ENCODE peak calls at places on chromosomes 2 and 18, in eight cellular contexts. One of them, this sample, is unnamed.

GRCh38 chr18:7789853-7790552 is 222.9 kb downstream of the PTPRM start:
- DNase-seq in SK-N-SH: peak; percentile 33
- DNase-seq in GM12878: no peak
- DNase-seq in sigmoid colon: no peak
- DNase-seq in upper lobe of left lung: peak; percentile 47
- DNase-seq in H1: peak; percentile 29
- DNase-seq in stomach: peak; percentile 33
- DNase-seq in HepG2: peak; percentile 31
- DNase-seq in this sample: no peak

GRCh38 chr18:70289351-70290330 is 796 bp downstream of the SOCS6 start:
- DNase-seq in SK-N-SH: peak; percentile 85
- DNase-seq in upper lobe of left lung: peak; percentile 53
- DNase-seq in HepG2: no peak
- DNase-seq in GM12878: no peak
- DNase-seq in stomach: peak; percentile 42
- DNase-seq in H1: no peak
- DNase-seq in sigmoid colon: no peak
- DNase-seq in this sample: peak; percentile 49

GRCh38 chr2:64876137-64876647 is 113.0 kb upstream of the SLC1A4 start:
- DNase-seq in upper lobe of left lung: peak; percentile 45
- DNase-seq in H1: no peak
- DNase-seq in HepG2: no peak
- DNase-seq in GM12878: no peak
- DNase-seq in stomach: no peak
- DNase-seq in sigmoid colon: no peak
- DNase-seq in SK-N-SH: no peak
- DNase-seq in this sample: peak; percentile 50

GRCh38 chr2:216540920-216541319 is 42.3 kb downstream of the RPL37A start:
- DNase-seq in upper lobe of left lung: no peak
- DNase-seq in GM12878: no peak
- DNase-seq in sigmoid colon: no peak
- DNase-seq in H1: no peak
- DNase-seq in HepG2: no peak
- DNase-seq in stomach: no peak
- DNase-seq in SK-N-SH: no peak
- DNase-seq in this sample: no peak

GRCh38 chr2:56580242-56580641 is 396.5 kb downstream of the CCDC85A start:
- DNase-seq in stomach: no peak
- DNase-seq in upper lobe of left lung: no peak
- DNase-seq in HepG2: no peak
- DNase-seq in H1: no peak
- DNase-seq in sigmoid colon: no peak
- DNase-seq in GM12878: no peak
- DNase-seq in SK-N-SH: no peak
- DNase-seq in this sample: no peak

GRCh38 chr2:165114345-165114943 is 89.4 kb downstream of the SCN3A start:
- DNase-seq in SK-N-SH: no peak
- DNase-seq in upper lobe of left lung: no peak
- DNase-seq in HepG2: peak; percentile 11
- DNase-seq in H1: no peak
- DNase-seq in sigmoid colon: no peak
- DNase-seq in stomach: no peak
- DNase-seq in GM12878: no peak
- DNase-seq in this sample: no peak

GRCh38 chr2:51263921-51264320 is 232.0 kb upstream of the NRXN1 start:
- DNase-seq in stomach: no peak
- DNase-seq in HepG2: no peak
- DNase-seq in H1: no peak
- DNase-seq in GM12878: no peak
- DNase-seq in SK-N-SH: no peak
- DNase-seq in upper lobe of left lung: no peak
- DNase-seq in sigmoid colon: no peak
- DNase-seq in this sample: no peak

GRCh38 chr18:32937007-32937540 is 164.3 kb upstream of the KLHL14 start:
- DNase-seq in stomach: no peak
- DNase-seq in H1: no peak
- DNase-seq in SK-N-SH: no peak
- DNase-seq in GM12878: no peak
- DNase-seq in sigmoid colon: no peak
- DNase-seq in HepG2: no peak
- DNase-seq in upper lobe of left lung: no peak
- DNase-seq in this sample: no peak

GRCh38 chr2:126909781-126910180 is 11.1 kb downstream of the TEX51 start:
- DNase-seq in GM12878: no peak
- DNase-seq in SK-N-SH: peak; percentile 2
- DNase-seq in sigmoid colon: no peak
- DNase-seq in HepG2: no peak
- DNase-seq in stomach: no peak
- DNase-seq in upper lobe of left lung: no peak
- DNase-seq in H1: no peak
- DNase-seq in this sample: no peak

GRCh38 chr2:26561918-26562810 is 79.0 kb downstream of the CIB4 start:
- DNase-seq in upper lobe of left lung: peak; percentile 23
- DNase-seq in HepG2: peak; percentile 61
- DNase-seq in SK-N-SH: peak; percentile 99
- DNase-seq in stomach: peak; percentile 72
- DNase-seq in GM12878: no peak
- DNase-seq in H1: no peak
- DNase-seq in sigmoid colon: peak; percentile 70
- DNase-seq in this sample: peak; percentile 61

GRCh38 chr2:28232267-28232666 is 160.4 kb upstream of the FOSL2 start:
- DNase-seq in SK-N-SH: no peak
- DNase-seq in upper lobe of left lung: no peak
- DNase-seq in stomach: no peak
- DNase-seq in H1: no peak
- DNase-seq in HepG2: no peak
- DNase-seq in sigmoid colon: no peak
- DNase-seq in GM12878: no peak
- DNase-seq in this sample: no peak

GRCh38 chr18:67633939-67634338 is 117.4 kb upstream of the DSEL start:
- DNase-seq in sigmoid colon: no peak
- DNase-seq in GM12878: no peak
- DNase-seq in stomach: no peak
- DNase-seq in HepG2: no peak
- DNase-seq in H1: no peak
- DNase-seq in upper lobe of left lung: no peak
- DNase-seq in SK-N-SH: no peak
- DNase-seq in this sample: no peak

GRCh38 chr18:65934874-65935273 is 184.1 kb downstream of the CDH7 start:
- DNase-seq in HepG2: no peak
- DNase-seq in GM12878: no peak
- DNase-seq in upper lobe of left lung: no peak
- DNase-seq in sigmoid colon: no peak
- DNase-seq in stomach: no peak
- DNase-seq in H1: no peak
- DNase-seq in SK-N-SH: no peak
- DNase-seq in this sample: no peak

GRCh38 chr2:28986429-28986828 is 5.3 kb downstream of the TOGARAM2 start:
- DNase-seq in stomach: no peak
- DNase-seq in SK-N-SH: peak; percentile 15
- DNase-seq in H1: no peak
- DNase-seq in sigmoid colon: peak; percentile 44
- DNase-seq in HepG2: no peak
- DNase-seq in GM12878: no peak
- DNase-seq in upper lobe of left lung: no peak
- DNase-seq in this sample: no peak

GRCh38 chr18:8424917-8425725 is 184.1 kb upstream of the RAB12 start:
- DNase-seq in GM12878: no peak
- DNase-seq in SK-N-SH: peak; percentile 66
- DNase-seq in upper lobe of left lung: no peak
- DNase-seq in H1: peak; percentile 25
- DNase-seq in stomach: no peak
- DNase-seq in sigmoid colon: no peak
- DNase-seq in HepG2: peak; percentile 13
- DNase-seq in this sample: no peak

GRCh38 chr2:147045113-147045512 is 799.7 kb upstream of the ACVR2A start:
- DNase-seq in SK-N-SH: peak; percentile 12
- DNase-seq in GM12878: peak; percentile 15
- DNase-seq in sigmoid colon: no peak
- DNase-seq in H1: peak; percentile 41
- DNase-seq in stomach: peak; percentile 50
- DNase-seq in HepG2: peak; percentile 45
- DNase-seq in upper lobe of left lung: peak; percentile 44
- DNase-seq in this sample: peak; percentile 60

GRCh38 chr2:29923110-29923721 is 1.8 kb upstream of the ALK start:
- DNase-seq in SK-N-SH: peak; percentile 71
- DNase-seq in H1: no peak
- DNase-seq in GM12878: no peak
- DNase-seq in HepG2: peak; percentile 68
- DNase-seq in upper lobe of left lung: peak; percentile 46
- DNase-seq in stomach: peak; percentile 61
- DNase-seq in sigmoid colon: peak; percentile 70
- DNase-seq in this sample: peak; percentile 46

GRCh38 chr2:14494759-14495158 is 137.8 kb upstream of the LRATD1 start:
- DNase-seq in SK-N-SH: no peak
- DNase-seq in HepG2: no peak
- DNase-seq in upper lobe of left lung: no peak
- DNase-seq in H1: no peak
- DNase-seq in stomach: no peak
- DNase-seq in GM12878: no peak
- DNase-seq in sigmoid colon: no peak
- DNase-seq in this sample: no peak

GRCh38 chr2:157784169-157784822 is 91.8 kb downstream of the ACVR1 start:
- DNase-seq in H1: no peak
- DNase-seq in sigmoid colon: peak; percentile 77
- DNase-seq in HepG2: no peak
- DNase-seq in GM12878: no peak
- DNase-seq in SK-N-SH: no peak
- DNase-seq in stomach: peak; percentile 80
- DNase-seq in upper lobe of left lung: peak; percentile 65
- DNase-seq in this sample: peak; percentile 77
- TF ChIP-seq EP300 in H1: no peak
- TF ChIP-seq EP300 in sigmoid colon: no peak
- TF ChIP-seq EP300 in HepG2: no peak
- TF ChIP-seq EP300 in GM12878: no peak
- TF ChIP-seq EP300 in SK-N-SH: no peak
- TF ChIP-seq EP300 in stomach: no peak
- TF ChIP-seq EP300 in upper lobe of left lung: no peak
- TF ChIP-seq EP300 in this sample: no peak

DNA sequence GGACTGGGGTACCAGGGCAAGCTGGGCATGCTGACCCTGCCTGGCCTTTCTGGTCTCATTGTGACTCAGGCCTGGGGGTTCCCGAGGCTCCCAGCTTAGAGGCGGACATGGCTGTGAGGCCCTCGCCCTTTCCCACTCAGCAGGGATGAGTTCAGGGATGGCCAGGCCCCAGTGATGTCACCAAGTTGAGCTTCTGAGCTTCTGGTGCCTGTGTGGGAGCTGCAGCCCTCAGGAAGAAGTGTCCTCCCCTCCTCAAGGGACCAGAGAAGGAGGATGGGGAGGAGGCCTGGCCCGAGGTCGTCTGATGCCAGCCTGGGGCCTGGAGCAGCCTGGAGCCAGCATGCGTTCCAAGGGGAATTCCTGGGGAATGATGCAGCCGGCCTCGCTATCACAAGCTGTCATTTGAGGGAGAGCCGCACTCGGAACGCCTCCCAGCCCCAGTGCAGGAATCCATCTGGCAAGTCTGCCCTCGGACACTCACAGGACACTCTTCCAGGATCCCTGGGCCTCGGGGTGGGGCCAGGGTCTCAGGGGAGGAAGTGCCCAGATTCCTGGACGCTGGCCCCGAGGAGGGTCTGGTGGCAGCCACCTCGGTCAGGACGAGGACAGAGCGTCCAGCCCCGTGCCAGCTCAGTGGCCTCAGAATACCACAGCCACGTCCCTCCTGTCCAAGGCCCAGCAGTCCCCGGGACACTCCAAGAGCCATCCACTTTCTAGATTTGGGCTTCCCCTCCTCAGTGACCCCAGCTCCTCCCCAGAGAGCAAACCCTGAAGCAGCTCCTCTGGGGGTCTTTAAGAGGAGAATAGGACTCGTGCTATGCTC is 61.2 kb upstream of the GPC1 start:
- DNase-seq in stomach: peak; percentile 34
- DNase-seq in sigmoid colon: peak; percentile 79
- DNase-seq in GM12878: no peak
- DNase-seq in upper lobe of left lung: peak; percentile 37
- DNase-seq in SK-N-SH: no peak
- DNase-seq in H1: peak; percentile 13
- DNase-seq in HepG2: peak; percentile 20
- DNase-seq in this sample: peak; percentile 36
- TF ChIP-seq POLR2AphosphoS5 in stomach: peak; percentile 18
- TF ChIP-seq POLR2AphosphoS5 in sigmoid colon: peak; percentile 20
- TF ChIP-seq POLR2AphosphoS5 in GM12878: no peak
- TF ChIP-seq POLR2AphosphoS5 in upper lobe of left lung: peak; percentile 39
- TF ChIP-seq POLR2AphosphoS5 in SK-N-SH: peak; percentile 15
- TF ChIP-seq POLR2AphosphoS5 in H1: no peak
- TF ChIP-seq POLR2AphosphoS5 in HepG2: no peak
- TF ChIP-seq POLR2AphosphoS5 in this sample: peak; percentile 35

DNA sequence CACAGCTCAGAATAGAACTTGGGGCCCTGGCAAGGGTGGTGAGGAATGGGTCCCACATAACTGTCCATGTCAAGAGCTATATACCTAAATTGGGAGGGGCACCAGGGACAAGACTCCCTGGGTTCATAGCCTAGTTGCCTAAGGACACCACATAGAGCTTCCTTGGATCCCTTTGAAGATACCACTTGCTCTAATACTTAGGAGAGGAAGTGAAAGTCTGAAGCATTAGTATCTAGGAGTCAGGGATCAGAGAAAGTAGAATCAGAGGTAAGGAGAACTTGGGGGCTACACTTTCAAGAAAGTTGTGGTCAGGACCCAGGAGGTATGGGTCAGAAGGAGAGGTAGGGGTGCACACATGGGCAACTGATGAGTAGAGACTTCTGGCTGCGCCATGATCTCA is 318.2 kb upstream of the SLC39A10 start:
- DNase-seq in GM12878: no peak
- DNase-seq in upper lobe of left lung: no peak
- DNase-seq in SK-N-SH: no peak
- DNase-seq in stomach: no peak
- DNase-seq in sigmoid colon: no peak
- DNase-seq in HepG2: no peak
- DNase-seq in H1: no peak
- DNase-seq in this sample: no peak
- H3K27ac ChIP-seq in GM12878: no peak overlapping the region
- H3K27ac ChIP-seq in upper lobe of left lung: no peak overlapping the region
- H3K27ac ChIP-seq in SK-N-SH: no peak overlapping the region
- H3K27ac ChIP-seq in stomach: no peak overlapping the region
- H3K27ac ChIP-seq in sigmoid colon: no peak overlapping the region
- H3K27ac ChIP-seq in HepG2: no peak overlapping the region
- H3K27ac ChIP-seq in H1: no peak overlapping the region
- H3K27ac ChIP-seq in this sample: no peak overlapping the region

DNA sequence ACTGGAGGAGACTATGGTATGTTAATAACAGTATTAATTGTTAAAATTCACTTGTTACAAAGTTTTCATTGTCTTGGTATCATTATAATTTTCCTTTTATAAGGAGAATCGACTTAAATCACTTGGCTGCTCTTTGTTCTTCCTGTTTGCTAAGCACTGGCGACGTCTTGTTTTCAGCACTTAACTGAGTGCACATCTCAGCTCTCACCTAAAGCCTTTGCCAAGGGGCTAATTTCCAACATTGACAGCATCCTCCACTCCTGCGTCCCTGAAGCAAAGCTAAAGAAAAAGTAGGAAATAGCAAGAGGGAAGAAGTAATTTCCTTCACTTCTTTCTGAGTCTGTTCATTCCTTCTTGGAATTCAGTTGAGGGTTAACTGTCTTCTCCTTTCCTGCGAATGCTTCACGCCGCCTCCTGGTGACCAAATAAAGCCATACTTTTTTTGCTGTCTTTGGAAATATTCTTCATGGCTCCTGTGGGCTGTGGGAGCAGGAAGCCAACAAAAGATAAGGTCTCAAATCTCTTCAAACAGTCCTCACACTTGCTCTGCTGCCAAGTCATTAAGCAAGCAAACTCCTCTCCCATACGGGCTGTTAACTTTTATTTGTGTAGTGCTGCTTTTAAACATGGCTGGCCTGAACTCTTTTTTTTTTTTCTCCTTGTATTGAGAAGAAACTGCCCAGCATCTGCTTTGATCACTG is 100.8 kb downstream of the DPP10 start:
- DNase-seq in upper lobe of left lung: peak; percentile 21
- DNase-seq in HepG2: peak; percentile 68
- DNase-seq in H1: no peak
- DNase-seq in sigmoid colon: no peak
- DNase-seq in GM12878: no peak
- DNase-seq in SK-N-SH: no peak
- DNase-seq in stomach: no peak
- DNase-seq in this sample: peak; percentile 39
- TF ChIP-seq EP300 in upper lobe of left lung: no peak
- TF ChIP-seq EP300 in HepG2: no peak
- TF ChIP-seq EP300 in H1: no peak
- TF ChIP-seq EP300 in sigmoid colon: no peak
- TF ChIP-seq EP300 in GM12878: no peak
- TF ChIP-seq EP300 in SK-N-SH: no peak
- TF ChIP-seq EP300 in stomach: no peak
- TF ChIP-seq EP300 in this sample: no peak